ENCODE peak calls at places on chromosomes 4 and X, in four cellular contexts. One of them, this sample, is unnamed.

GRCh38 chr4:78749972-78750727 is 26.0 kb upstream of the BMP2K start:
- DNase-seq in H4: no peak
- DNase-seq in Caki2: no peak
- DNase-seq in A549: no peak
- DNase-seq in this sample: peak

GRCh38 chr4:114378306-114378903 is 220.2 kb upstream of the UGT8 start:
- DNase-seq in A549: peak
- DNase-seq in Caki2: peak
- DNase-seq in H4: no peak
- DNase-seq in this sample: no peak

GRCh38 chrX:130878350-130879341 is 24.4 kb downstream of the ENOX2 start:
- DNase-seq in A549: peak
- DNase-seq in Caki2: peak
- DNase-seq in H4: peak
- DNase-seq in this sample: no peak

GRCh38 chr4:24910504-24910903 is 2.3 kb downstream of the CCDC149 start:
- DNase-seq in A549: no peak
- DNase-seq in H4: no peak
- DNase-seq in Caki2: no peak
- DNase-seq in this sample: no peak

GRCh38 chrX:132741706-132742105 is 216.7 kb downstream of the HS6ST2 start:
- DNase-seq in A549: no peak
- DNase-seq in Caki2: no peak
- DNase-seq in H4: no peak
- DNase-seq in this sample: no peak

GRCh38 chr4:6749340-6750171 is 33.0 kb upstream of the KIAA0232 start:
- DNase-seq in H4: peak
- DNase-seq in A549: peak
- DNase-seq in Caki2: peak
- DNase-seq in this sample: no peak

GRCh38 chrX:11108253-11108941 is 2.7 kb upstream of the HCCS start:
- DNase-seq in A549: no peak
- DNase-seq in H4: no peak
- DNase-seq in Caki2: no peak
- DNase-seq in this sample: no peak

GRCh38 chr4:25953740-25954139 is 39.7 kb downstream of the SMIM20 start:
- DNase-seq in A549: peak
- DNase-seq in H4: no peak
- DNase-seq in Caki2: no peak
- DNase-seq in this sample: no peak

GRCh38 chr4:11777447-11777846 is 348.8 kb upstream of the HS3ST1 start:
- DNase-seq in H4: no peak
- DNase-seq in Caki2: no peak
- DNase-seq in A549: no peak
- DNase-seq in this sample: no peak

GRCh38 chrX:150038977-150039599 is 100.8 kb upstream of the EOLA2 start:
- DNase-seq in H4: no peak
- DNase-seq in Caki2: no peak
- DNase-seq in A549: peak
- DNase-seq in this sample: no peak

GRCh38 chr4:146916479-146917076 is 29.1 kb downstream of the TTC29 start:
- DNase-seq in A549: peak
- DNase-seq in Caki2: peak
- DNase-seq in H4: peak
- DNase-seq in this sample: no peak

GRCh38 chrX:19174401-19175025 is 52.2 kb upstream of the ADGRG2 start:
- DNase-seq in Caki2: peak
- DNase-seq in H4: peak
- DNase-seq in A549: peak
- DNase-seq in this sample: no peak

This sample was measured in GDM1.